ENCODE peak calls at places on chromosomes 7 and 10, in six cellular contexts. L, V, I, R, X and A are unnamed samples.

GRCh38 chr7:36604801-36605200 is 119.5 kb downstream of the AOAH start:
- DNase-seq in R (no peak), L (no peak), V (no peak), I (no peak), X (peak; percentile 5), A (no peak)

GRCh38 chr10:126160971-126161630 is 227.2 kb downstream of the ADAM12 start:
- DNase-seq in I (peak; percentile 37), R (no peak), V (peak; percentile 53), L (peak; percentile 77), X (peak; percentile 40), A (no peak)

GRCh38 chr7:135723411-135723810 is 4.6 kb downstream of the SLC13A4 start:
- DNase-seq in L (no peak), I (no peak), R (no peak), V (no peak), X (no peak), A (no peak)

GRCh38 chr10:14466256-14466655 is 135.5 kb upstream of the FRMD4A start:
- DNase-seq in I (peak; percentile 49), V (no peak), L (no peak), X (peak; percentile 24), R (no peak), A (no peak)

GRCh38 chr10:8967004-8967530 is 912.6 kb downstream of the GATA3 start:
- DNase-seq in I (no peak), X (no peak), L (no peak), V (no peak), R (no peak), A (no peak)

GRCh38 chr10:93379366-93380042 is 102.6 kb downstream of the MYOF start:
- DNase-seq in X (peak; percentile 86), L (no peak), V (no peak), I (peak; percentile 86), R (no peak), A (no peak)

GRCh38 chr10:121732676-121733445 is 134.6 kb upstream of the FGFR2 start:
- DNase-seq in L (peak; percentile 64), R (peak; percentile 32), X (no peak), I (no peak), V (peak; percentile 79), A (peak; percentile 59)

GRCh38 chr10:7161484-7162283 is 249.2 kb downstream of the SFMBT2 start:
- DNase-seq in I (no peak), L (no peak), X (no peak), V (no peak), R (no peak), A (no peak)

GRCh38 chr7:7707756-7708310 is 10.6 kb downstream of the RPA3 start:
- DNase-seq in X (peak; percentile 57), V (no peak), I (peak; percentile 59), R (peak; percentile 26), L (peak; percentile 88), A (no peak)

GRCh38 chr7:28228386-28228785 is 47.8 kb upstream of the JAZF1 start:
- DNase-seq in L (no peak), X (peak; percentile 51), R (no peak), V (no peak), I (no peak), A (no peak)

GRCh38 chr7:70432567-70433001 is 699.4 kb upstream of the GALNT17 start:
- DNase-seq in X (no peak), V (no peak), L (no peak), R (no peak), I (no peak), A (no peak)

GRCh38 chr7:66859794-66860645 is 61.0 kb upstream of the TMEM248 start:
- DNase-seq in R (no peak), L (peak; percentile 63), V (peak; percentile 46), X (peak; percentile 26), I (peak; percentile 42), A (no peak)
- H3K18ac ChIP-seq in R (no peak overlapping the region), L (no peak overlapping the region), V (no peak overlapping the region), X (no peak overlapping the region), I (no peak overlapping the region), A (no peak overlapping the region)

GRCh38 chr7:99881370-99881769 is 4.5 kb upstream of the OR2AE1 start:
- DNase-seq in X (no peak), L (no peak), I (no peak), V (no peak), R (no peak), A (no peak)
- H3K18ac ChIP-seq in X (no peak overlapping the region), L (no peak overlapping the region), I (no peak overlapping the region), V (no peak overlapping the region), R (no peak overlapping the region), A (no peak overlapping the region)

GRCh38 chr7:1095621-1096155 is 7.8 kb downstream of the GPER1 start:
- DNase-seq in L (no peak), V (no peak), I (no peak), X (no peak), R (no peak), A (no peak)
- H3K18ac ChIP-seq in L (no peak overlapping the region), V (no peak overlapping the region), I (no peak overlapping the region), X (no peak overlapping the region), R (no peak overlapping the region), A (no peak overlapping the region)

DNA sequence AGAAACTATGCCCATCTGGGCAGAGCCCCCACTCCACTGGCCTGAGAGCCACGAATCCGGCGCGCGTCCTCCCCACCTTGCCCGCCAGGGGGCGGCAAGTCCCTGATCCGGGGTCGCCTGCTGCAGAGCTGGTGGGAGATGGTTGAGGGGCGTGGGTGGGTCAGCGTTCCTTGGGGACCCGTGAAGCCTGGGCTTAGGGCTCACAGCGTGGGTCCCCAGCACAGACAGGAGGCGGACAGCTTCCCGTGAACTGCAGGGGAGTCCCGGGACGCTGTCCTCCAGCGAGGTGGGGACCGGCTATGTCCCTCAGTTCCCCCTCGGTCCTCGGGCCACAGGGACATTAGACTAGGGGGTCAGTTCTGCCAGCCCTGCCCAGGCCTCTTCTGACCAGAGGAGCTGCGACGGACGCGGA is 574 bp upstream of the POP7 start:
- DNase-seq in X (no peak), V (peak; percentile 87), L (peak; percentile 76), R (peak; percentile 87), I (peak; percentile 59), A (peak; percentile 98)
- H3K18ac ChIP-seq in X (peak overlapping the region; percentile 93), V (peak overlapping the region; percentile 61), L (peak overlapping the region; percentile 46), R (peak overlapping the region; percentile 97), I (no peak overlapping the region), A (peak overlapping the region; percentile 85)